ENCODE peak calls at places on chromosomes 1 and 21, in six cellular contexts. P, D, A, Q, F and M are unnamed samples.

GRCh38 chr1:77594366-77595112 is 87.9 kb downstream of the ZZZ3 start:
- DNase-seq in P (no peak), D (no peak), A (no peak), Q (peak), F (peak), M (no peak)

GRCh38 chr1:102110591-102110990 is 113.9 kb upstream of the OLFM3 start:
- DNase-seq in P (no peak), D (peak), A (no peak), Q (no peak), F (no peak), M (no peak)

GRCh38 chr1:150613061-150613920 is 16.1 kb downstream of the ENSA start:
- DNase-seq in P (no peak), D (peak), A (no peak), Q (peak), F (peak), M (peak)

GRCh38 chr1:71660417-71660816 is 579.6 kb upstream of the ZRANB2 start:
- DNase-seq in P (no peak), D (no peak), A (no peak), Q (peak), F (no peak), M (no peak)

GRCh38 chr21:33208534-33208933 is 21.2 kb upstream of the IFNAR2 start:
- DNase-seq in P (no peak), D (no peak), A (no peak), Q (no peak), F (peak), M (no peak)

GRCh38 chr1:108892356-108893140 is 15.8 kb downstream of the GPSM2 start:
- DNase-seq in P (no peak), D (no peak), A (no peak), Q (peak), F (no peak), M (no peak)

GRCh38 chr1:240114222-240114621 is 22.5 kb downstream of the FMN2 start:
- DNase-seq in P (no peak), D (no peak), A (no peak), Q (no peak), F (no peak), M (no peak)

GRCh38 chr1:66240491-66241484 is 293.2 kb upstream of the SGIP1 start:
- DNase-seq in P (no peak), D (no peak), A (no peak), Q (no peak), F (no peak), M (no peak)

GRCh38 chr1:150295476-150295875 is 1.8 kb downstream of the MRPS21 start:
- DNase-seq in P (no peak), D (no peak), A (no peak), Q (no peak), F (peak), M (no peak)

GRCh38 chr1:52585474-52585873 is 16.7 kb upstream of the GPX7 start:
- DNase-seq in P (no peak), D (no peak), A (no peak), Q (no peak), F (peak), M (no peak)

GRCh38 chr1:172969611-172970010 is 81.1 kb downstream of the TNFSF18 start:
- DNase-seq in P (no peak), D (no peak), A (no peak), Q (peak), F (peak), M (peak)

GRCh38 chr1:17125756-17126237 is 6.5 kb upstream of the PADI2 start:
- DNase-seq in P (peak), D (peak), A (peak), Q (peak), F (peak), M (peak)

GRCh38 chr1:92877081-92877711 is 45.4 kb downstream of the RPL5 start:
- DNase-seq in P (no peak), D (peak), A (no peak), Q (peak), F (no peak), M (no peak)

GRCh38 chr1:56255516-56256181 is 323.7 kb downstream of the PLPP3 start:
- DNase-seq in P (no peak), D (no peak), A (peak), Q (peak), F (no peak), M (peak)

GRCh38 chr1:55428944-55429931 is 214.1 kb upstream of the USP24 start:
- DNase-seq in P (no peak), D (no peak), A (peak), Q (peak), F (peak), M (peak)

GRCh38 chr1:93446837-93447451 is 974 bp upstream of the FNBP1L start:
- DNase-seq in P (no peak), D (peak), A (peak), Q (no peak), F (peak), M (peak)

GRCh38 chr1:78690516-78690915 is 40.9 kb downstream of the IFI44 start:
- DNase-seq in P (no peak), D (no peak), A (no peak), Q (no peak), F (peak), M (no peak)

GRCh38 chr1:48600182-48600581 is 128.2 kb upstream of the SPATA6 start:
- DNase-seq in P (no peak), D (no peak), A (no peak), Q (no peak), F (no peak), M (no peak)

GRCh38 chr1:240539700-240540414 is 72.1 kb downstream of the GREM2 start:
- DNase-seq in P (no peak), D (no peak), A (no peak), Q (no peak), F (no peak), M (no peak)

GRCh38 chr1:12462586-12462985 is 155.4 kb downstream of the DHRS3 start:
- DNase-seq in P (no peak), D (no peak), A (no peak), Q (no peak), F (no peak), M (no peak)

GRCh38 chr1:205424881-205425635 is 3.2 kb upstream of the LEMD1 start:
- DNase-seq in P (no peak), D (no peak), A (no peak), Q (no peak), F (no peak), M (no peak)

GRCh38 chr1:234722904-234723588 is 113.1 kb upstream of the IRF2BP2 start:
- DNase-seq in P (no peak), D (no peak), A (peak), Q (peak), F (peak), M (peak)

GRCh38 chr1:36093226-36093625 is 4.5 kb downstream of the ADPRS start:
- DNase-seq in P (no peak), D (no peak), A (no peak), Q (no peak), F (no peak), M (no peak)
- H3K4me3 ChIP-seq in P (no peak), D (no peak), A (no peak), Q (no peak), F (no peak), M (no peak)

GRCh38 chr21:44684483-44684882 is 2.5 kb upstream of the KRTAP12-1 start:
- DNase-seq in P (no peak), D (no peak), A (no peak), Q (no peak), F (no peak), M (no peak)
- H3K4me3 ChIP-seq in P (no peak), D (no peak), A (no peak), Q (no peak), F (no peak), M (no peak)

DNA sequence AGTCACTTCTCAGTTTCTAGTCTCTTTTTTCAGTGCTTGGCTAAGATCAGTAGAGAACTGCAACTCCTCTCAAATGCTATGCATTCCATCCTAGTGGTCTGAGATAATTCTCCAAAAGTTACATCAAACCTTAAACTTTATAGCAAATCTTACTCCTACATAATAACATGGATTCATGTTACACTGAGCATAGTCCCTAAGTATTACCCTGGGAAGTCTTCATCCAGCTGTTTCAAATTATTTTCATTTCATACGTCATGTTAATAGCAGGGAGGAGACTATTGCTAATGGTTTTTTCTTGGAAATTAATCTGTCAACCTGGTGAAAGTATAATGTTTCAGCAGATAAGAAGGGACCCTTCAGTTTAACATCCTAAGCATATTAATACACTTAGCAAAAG is 318.1 kb downstream of the USP25 start:
- DNase-seq in P (no peak), D (no peak), A (no peak), Q (peak), F (no peak), M (peak)
- H3K4me3 ChIP-seq in P (no peak), D (no peak), A (no peak), Q (no peak), F (no peak), M (no peak)

GRCh38 chr1:119808972-119809550 is 2.2 kb downstream of the REG4 start:
- DNase-seq in P (peak), D (peak), A (peak), Q (peak), F (peak), M (peak)
- H3K4me3 ChIP-seq in P (no peak), D (no peak), A (no peak), Q (no peak), F (no peak), M (no peak)

GRCh38 chr1:40315795-40316594 is 1.1 kb downstream of the COL9A2 start:
- DNase-seq in P (peak), D (peak), A (no peak), Q (peak), F (peak), M (no peak)
- H3K4me3 ChIP-seq in P (peak), D (peak), A (peak), Q (peak), F (no peak), M (peak)

DNA sequence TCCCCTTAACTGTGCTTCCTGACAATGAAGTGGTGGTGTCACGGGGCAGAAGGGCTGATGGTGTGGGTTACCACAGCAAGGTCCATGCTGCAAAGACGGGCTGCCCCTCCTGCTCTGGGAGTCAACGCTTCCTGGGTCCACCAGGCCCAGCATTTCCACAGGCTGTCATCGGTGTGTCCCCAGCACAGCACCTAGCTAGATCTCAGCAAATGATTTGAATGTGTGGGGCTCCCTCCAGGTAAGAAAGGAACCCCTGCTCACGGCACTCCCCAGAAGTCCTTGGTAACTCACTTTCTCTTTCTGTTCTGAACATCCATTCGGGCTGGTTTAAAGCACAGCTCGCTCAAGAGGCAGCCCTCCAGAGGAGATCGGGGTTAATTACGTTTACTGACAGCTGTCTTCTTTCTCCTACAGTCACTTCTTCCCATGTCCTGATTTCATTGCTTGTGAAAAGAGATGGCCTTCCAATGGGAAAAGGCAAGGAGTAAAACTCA is 27.3 kb downstream of the HIVEP3 start:
- DNase-seq in P (no peak), D (peak), A (no peak), Q (peak), F (no peak), M (peak)
- H3K4me3 ChIP-seq in P (no peak), D (peak), A (peak), Q (peak), F (no peak), M (peak)

DNA sequence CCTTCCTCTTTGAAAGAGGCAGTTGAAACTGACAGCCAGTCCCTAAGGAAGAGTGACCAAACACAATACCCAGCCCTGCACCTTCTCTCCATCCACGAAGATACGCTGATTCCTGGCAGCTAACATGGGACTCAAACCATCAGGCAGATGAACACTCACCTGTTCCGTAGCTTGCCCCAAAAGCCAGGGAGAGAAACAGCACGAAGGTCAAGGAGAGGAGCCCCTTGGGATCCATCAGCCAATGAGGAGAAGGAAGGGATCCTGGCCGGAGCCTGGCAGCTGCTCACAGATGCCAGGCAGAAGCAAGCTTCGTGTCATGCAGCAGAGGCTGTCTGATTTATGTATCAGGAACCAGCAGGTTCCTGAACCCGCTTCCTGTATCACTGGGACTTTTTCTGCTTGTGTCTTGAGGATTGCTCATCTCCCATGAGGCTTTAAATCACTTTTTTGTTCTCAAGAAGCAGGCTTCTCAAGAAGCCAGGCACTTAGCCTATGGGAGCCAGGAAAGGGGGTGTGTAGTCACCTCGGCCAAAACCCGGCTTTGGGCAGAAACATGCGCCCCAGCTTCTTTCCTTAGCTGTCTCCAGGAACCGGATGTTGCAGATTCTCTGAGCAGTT is at the start of gene SLAMF1:
- DNase-seq in P (no peak), D (no peak), A (no peak), Q (no peak), F (no peak), M (no peak)
- H3K4me3 ChIP-seq in P (no peak), D (peak), A (no peak), Q (no peak), F (no peak), M (no peak)